ENCODE peak calls at places on chromosome 11, in four cellular contexts. One of them, this sample, is unnamed.

GRCh38 chr11:73140213-73141030 is 1.7 kb downstream of the FCHSD2 start:
- DNase-seq in NCI-H460: no peak
- DNase-seq in stimulated activated CD8-positive, alpha-beta memory T cell treated with anti-CD3 and anti-CD28 coated beads, Interleukin-7, amount 100 ng/mL, for 1 hour: no peak
- DNase-seq in stimulated activated CD4-positive, alpha-beta T cell treated with anti-CD3 and anti-CD28 coated beads, Interleukin-2, amount 100 ng/mL, for 48 hours: no peak
- DNase-seq in this sample: peak

GRCh38 chr11:118051611-118052461 is 25.0 kb upstream of the TMPRSS4 start:
- DNase-seq in NCI-H460: no peak
- DNase-seq in stimulated activated CD8-positive, alpha-beta memory T cell treated with anti-CD3 and anti-CD28 coated beads, Interleukin-7, amount 100 ng/mL, for 1 hour: peak
- DNase-seq in stimulated activated CD4-positive, alpha-beta T cell treated with anti-CD3 and anti-CD28 coated beads, Interleukin-2, amount 100 ng/mL, for 48 hours: peak
- DNase-seq in this sample: peak

GRCh38 chr11:117633976-117634755 is 162.8 kb downstream of the DSCAML1 start:
- DNase-seq in stimulated activated CD4-positive, alpha-beta T cell treated with anti-CD3 and anti-CD28 coated beads, Interleukin-2, amount 100 ng/mL, for 48 hours: no peak
- DNase-seq in stimulated activated CD8-positive, alpha-beta memory T cell treated with anti-CD3 and anti-CD28 coated beads, Interleukin-7, amount 100 ng/mL, for 1 hour: no peak
- DNase-seq in NCI-H460: no peak
- DNase-seq in this sample: no peak

GRCh38 chr11:63838682-63839507 is at the start of gene MARK2:
- DNase-seq in NCI-H460: peak
- DNase-seq in stimulated activated CD8-positive, alpha-beta memory T cell treated with anti-CD3 and anti-CD28 coated beads, Interleukin-7, amount 100 ng/mL, for 1 hour: peak
- DNase-seq in stimulated activated CD4-positive, alpha-beta T cell treated with anti-CD3 and anti-CD28 coated beads, Interleukin-2, amount 100 ng/mL, for 48 hours: peak
- DNase-seq in this sample: peak

GRCh38 chr11:93541884-93542752 is 1.1 kb downstream of the SMCO4 start:
- DNase-seq in NCI-H460: no peak
- DNase-seq in stimulated activated CD8-positive, alpha-beta memory T cell treated with anti-CD3 and anti-CD28 coated beads, Interleukin-7, amount 100 ng/mL, for 1 hour: peak
- DNase-seq in stimulated activated CD4-positive, alpha-beta T cell treated with anti-CD3 and anti-CD28 coated beads, Interleukin-2, amount 100 ng/mL, for 48 hours: peak
- DNase-seq in this sample: peak

GRCh38 chr11:67351275-67352005 is 1.9 kb downstream of the POLD4 start:
- DNase-seq in NCI-H460: peak
- DNase-seq in stimulated activated CD8-positive, alpha-beta memory T cell treated with anti-CD3 and anti-CD28 coated beads, Interleukin-7, amount 100 ng/mL, for 1 hour: peak
- DNase-seq in stimulated activated CD4-positive, alpha-beta T cell treated with anti-CD3 and anti-CD28 coated beads, Interleukin-2, amount 100 ng/mL, for 48 hours: peak
- DNase-seq in this sample: peak

GRCh38 chr11:116352881-116353280 is 419.9 kb downstream of the BUD13 start:
- DNase-seq in stimulated activated CD8-positive, alpha-beta memory T cell treated with anti-CD3 and anti-CD28 coated beads, Interleukin-7, amount 100 ng/mL, for 1 hour: no peak
- DNase-seq in NCI-H460: no peak
- DNase-seq in stimulated activated CD4-positive, alpha-beta T cell treated with anti-CD3 and anti-CD28 coated beads, Interleukin-2, amount 100 ng/mL, for 48 hours: no peak
- DNase-seq in this sample: no peak

GRCh38 chr11:66904055-66904454 is 47.2 kb downstream of the LRFN4 start:
- DNase-seq in stimulated activated CD8-positive, alpha-beta memory T cell treated with anti-CD3 and anti-CD28 coated beads, Interleukin-7, amount 100 ng/mL, for 1 hour: no peak
- DNase-seq in NCI-H460: no peak
- DNase-seq in stimulated activated CD4-positive, alpha-beta T cell treated with anti-CD3 and anti-CD28 coated beads, Interleukin-2, amount 100 ng/mL, for 48 hours: no peak
- DNase-seq in this sample: no peak

GRCh38 chr11:10673476-10674062 is 20.0 kb downstream of the IRAG1 start:
- DNase-seq in stimulated activated CD4-positive, alpha-beta T cell treated with anti-CD3 and anti-CD28 coated beads, Interleukin-2, amount 100 ng/mL, for 48 hours: no peak
- DNase-seq in stimulated activated CD8-positive, alpha-beta memory T cell treated with anti-CD3 and anti-CD28 coated beads, Interleukin-7, amount 100 ng/mL, for 1 hour: no peak
- DNase-seq in NCI-H460: no peak
- DNase-seq in this sample: no peak

GRCh38 chr11:10317281-10317755 is 12.4 kb downstream of the ADM start:
- DNase-seq in NCI-H460: no peak
- DNase-seq in stimulated activated CD4-positive, alpha-beta T cell treated with anti-CD3 and anti-CD28 coated beads, Interleukin-2, amount 100 ng/mL, for 48 hours: no peak
- DNase-seq in stimulated activated CD8-positive, alpha-beta memory T cell treated with anti-CD3 and anti-CD28 coated beads, Interleukin-7, amount 100 ng/mL, for 1 hour: no peak
- DNase-seq in this sample: no peak

GRCh38 chr11:127919206-127920000 is 668.0 kb downstream of the ETS1 start:
- DNase-seq in NCI-H460: no peak
- DNase-seq in stimulated activated CD8-positive, alpha-beta memory T cell treated with anti-CD3 and anti-CD28 coated beads, Interleukin-7, amount 100 ng/mL, for 1 hour: no peak
- DNase-seq in stimulated activated CD4-positive, alpha-beta T cell treated with anti-CD3 and anti-CD28 coated beads, Interleukin-2, amount 100 ng/mL, for 48 hours: no peak
- DNase-seq in this sample: no peak

GRCh38 chr11:124900464-124900863 is 2.8 kb upstream of the ROBO4 start:
- DNase-seq in stimulated activated CD4-positive, alpha-beta T cell treated with anti-CD3 and anti-CD28 coated beads, Interleukin-2, amount 100 ng/mL, for 48 hours: no peak
- DNase-seq in stimulated activated CD8-positive, alpha-beta memory T cell treated with anti-CD3 and anti-CD28 coated beads, Interleukin-7, amount 100 ng/mL, for 1 hour: no peak
- DNase-seq in NCI-H460: peak
- DNase-seq in this sample: no peak

GRCh38 chr11:70111269-70112016 is 33.3 kb downstream of the ANO1 start:
- DNase-seq in stimulated activated CD4-positive, alpha-beta T cell treated with anti-CD3 and anti-CD28 coated beads, Interleukin-2, amount 100 ng/mL, for 48 hours: no peak
- DNase-seq in NCI-H460: peak
- DNase-seq in stimulated activated CD8-positive, alpha-beta memory T cell treated with anti-CD3 and anti-CD28 coated beads, Interleukin-7, amount 100 ng/mL, for 1 hour: no peak
- DNase-seq in this sample: no peak

GRCh38 chr11:27621440-27622161 is 78.7 kb downstream of the BDNF start:
- DNase-seq in stimulated activated CD4-positive, alpha-beta T cell treated with anti-CD3 and anti-CD28 coated beads, Interleukin-2, amount 100 ng/mL, for 48 hours: no peak
- DNase-seq in stimulated activated CD8-positive, alpha-beta memory T cell treated with anti-CD3 and anti-CD28 coated beads, Interleukin-7, amount 100 ng/mL, for 1 hour: no peak
- DNase-seq in NCI-H460: no peak
- DNase-seq in this sample: no peak

GRCh38 chr11:1707751-1708150 is 10.8 kb downstream of the KRTAP5-6 start:
- DNase-seq in NCI-H460: no peak
- DNase-seq in stimulated activated CD8-positive, alpha-beta memory T cell treated with anti-CD3 and anti-CD28 coated beads, Interleukin-7, amount 100 ng/mL, for 1 hour: no peak
- DNase-seq in stimulated activated CD4-positive, alpha-beta T cell treated with anti-CD3 and anti-CD28 coated beads, Interleukin-2, amount 100 ng/mL, for 48 hours: no peak
- DNase-seq in this sample: no peak

GRCh38 chr11:68113986-68114385 is 7.2 kb downstream of the CHKA start:
- DNase-seq in NCI-H460: no peak
- DNase-seq in stimulated activated CD4-positive, alpha-beta T cell treated with anti-CD3 and anti-CD28 coated beads, Interleukin-2, amount 100 ng/mL, for 48 hours: no peak
- DNase-seq in stimulated activated CD8-positive, alpha-beta memory T cell treated with anti-CD3 and anti-CD28 coated beads, Interleukin-7, amount 100 ng/mL, for 1 hour: no peak
- DNase-seq in this sample: no peak

GRCh38 chr11:103875855-103876510 is 160.5 kb upstream of the DDI1 start:
- DNase-seq in stimulated activated CD4-positive, alpha-beta T cell treated with anti-CD3 and anti-CD28 coated beads, Interleukin-2, amount 100 ng/mL, for 48 hours: no peak
- DNase-seq in stimulated activated CD8-positive, alpha-beta memory T cell treated with anti-CD3 and anti-CD28 coated beads, Interleukin-7, amount 100 ng/mL, for 1 hour: no peak
- DNase-seq in NCI-H460: no peak
- DNase-seq in this sample: no peak

GRCh38 chr11:102263604-102264003 is 53.7 kb upstream of the BIRC3 start:
- DNase-seq in NCI-H460: no peak
- DNase-seq in stimulated activated CD8-positive, alpha-beta memory T cell treated with anti-CD3 and anti-CD28 coated beads, Interleukin-7, amount 100 ng/mL, for 1 hour: no peak
- DNase-seq in stimulated activated CD4-positive, alpha-beta T cell treated with anti-CD3 and anti-CD28 coated beads, Interleukin-2, amount 100 ng/mL, for 48 hours: no peak
- DNase-seq in this sample: no peak

GRCh38 chr11:73866586-73866996 is 10.1 kb downstream of the COA4 start:
- DNase-seq in NCI-H460: peak
- DNase-seq in stimulated activated CD4-positive, alpha-beta T cell treated with anti-CD3 and anti-CD28 coated beads, Interleukin-2, amount 100 ng/mL, for 48 hours: no peak
- DNase-seq in stimulated activated CD8-positive, alpha-beta memory T cell treated with anti-CD3 and anti-CD28 coated beads, Interleukin-7, amount 100 ng/mL, for 1 hour: no peak
- DNase-seq in this sample: no peak

GRCh38 chr11:113521737-113522517 is 46.7 kb upstream of the DRD2 start:
- DNase-seq in stimulated activated CD8-positive, alpha-beta memory T cell treated with anti-CD3 and anti-CD28 coated beads, Interleukin-7, amount 100 ng/mL, for 1 hour: no peak
- DNase-seq in NCI-H460: no peak
- DNase-seq in stimulated activated CD4-positive, alpha-beta T cell treated with anti-CD3 and anti-CD28 coated beads, Interleukin-2, amount 100 ng/mL, for 48 hours: no peak
- DNase-seq in this sample: no peak

GRCh38 chr11:17802491-17802890 is 67.9 kb downstream of the KCNC1 start:
- DNase-seq in stimulated activated CD4-positive, alpha-beta T cell treated with anti-CD3 and anti-CD28 coated beads, Interleukin-2, amount 100 ng/mL, for 48 hours: no peak
- DNase-seq in stimulated activated CD8-positive, alpha-beta memory T cell treated with anti-CD3 and anti-CD28 coated beads, Interleukin-7, amount 100 ng/mL, for 1 hour: no peak
- DNase-seq in NCI-H460: no peak
- DNase-seq in this sample: no peak

GRCh38 chr11:67558084-67558772 is 25.4 kb upstream of the GSTP1 start:
- DNase-seq in stimulated activated CD4-positive, alpha-beta T cell treated with anti-CD3 and anti-CD28 coated beads, Interleukin-2, amount 100 ng/mL, for 48 hours: no peak
- DNase-seq in stimulated activated CD8-positive, alpha-beta memory T cell treated with anti-CD3 and anti-CD28 coated beads, Interleukin-7, amount 100 ng/mL, for 1 hour: no peak
- DNase-seq in NCI-H460: no peak
- DNase-seq in this sample: no peak

GRCh38 chr11:56545531-56545930 is 2.5 kb upstream of the OR5M11 start:
- DNase-seq in stimulated activated CD8-positive, alpha-beta memory T cell treated with anti-CD3 and anti-CD28 coated beads, Interleukin-7, amount 100 ng/mL, for 1 hour: no peak
- DNase-seq in NCI-H460: no peak
- DNase-seq in stimulated activated CD4-positive, alpha-beta T cell treated with anti-CD3 and anti-CD28 coated beads, Interleukin-2, amount 100 ng/mL, for 48 hours: no peak
- DNase-seq in this sample: no peak

GRCh38 chr11:117807482-117808272 is 10.7 kb upstream of the DSCAML1 start:
- DNase-seq in NCI-H460: peak
- DNase-seq in stimulated activated CD4-positive, alpha-beta T cell treated with anti-CD3 and anti-CD28 coated beads, Interleukin-2, amount 100 ng/mL, for 48 hours: peak
- DNase-seq in stimulated activated CD8-positive, alpha-beta memory T cell treated with anti-CD3 and anti-CD28 coated beads, Interleukin-7, amount 100 ng/mL, for 1 hour: peak
- DNase-seq in this sample: peak

GRCh38 chr11:5021996-5022395 is 24.3 kb upstream of the OR52J3 start:
- DNase-seq in stimulated activated CD8-positive, alpha-beta memory T cell treated with anti-CD3 and anti-CD28 coated beads, Interleukin-7, amount 100 ng/mL, for 1 hour: no peak
- DNase-seq in NCI-H460: no peak
- DNase-seq in stimulated activated CD4-positive, alpha-beta T cell treated with anti-CD3 and anti-CD28 coated beads, Interleukin-2, amount 100 ng/mL, for 48 hours: no peak
- DNase-seq in this sample: no peak

GRCh38 chr11:93131709-93132108 is 66.1 kb downstream of the SLC36A4 start:
- DNase-seq in stimulated activated CD4-positive, alpha-beta T cell treated with anti-CD3 and anti-CD28 coated beads, Interleukin-2, amount 100 ng/mL, for 48 hours: no peak
- DNase-seq in NCI-H460: peak
- DNase-seq in stimulated activated CD8-positive, alpha-beta memory T cell treated with anti-CD3 and anti-CD28 coated beads, Interleukin-7, amount 100 ng/mL, for 1 hour: no peak
- DNase-seq in this sample: no peak